ENCODE peak calls at places on chromosomes 2 and 18, in four cellular contexts. One of them, this sample, is unnamed.

GRCh38 chr18:11561293-11561692 is 48.1 kb upstream of the SLC35G4 start:
- DNase-seq in HepG2: no peak
- DNase-seq in SK-N-SH: no peak
- DNase-seq in K562: no peak
- DNase-seq in this sample: no peak

GRCh38 chr2:177693658-177694334 is 301.2 kb downstream of the AGPS start:
- DNase-seq in HepG2: no peak
- DNase-seq in SK-N-SH: no peak
- DNase-seq in K562: peak; percentile 32
- DNase-seq in this sample: no peak

GRCh38 chr2:179049546-179050311 is at the start of gene CCDC141:
- DNase-seq in HepG2: peak; percentile 32
- DNase-seq in SK-N-SH: peak; percentile 23
- DNase-seq in K562: no peak
- DNase-seq in this sample: peak; percentile 37

GRCh38 chr2:175363719-175364118 is 182.2 kb upstream of the ATP5MC3 start:
- DNase-seq in HepG2: no peak
- DNase-seq in SK-N-SH: no peak
- DNase-seq in K562: no peak
- DNase-seq in this sample: no peak

GRCh38 chr2:23436346-23437099 is 51.5 kb downstream of the KLHL29 start:
- DNase-seq in HepG2: no peak
- DNase-seq in SK-N-SH: no peak
- DNase-seq in K562: no peak
- DNase-seq in this sample: no peak

GRCh38 chr2:11930211-11930761 is 183.9 kb downstream of the LPIN1 start:
- DNase-seq in HepG2: no peak
- DNase-seq in SK-N-SH: peak; percentile 32
- DNase-seq in K562: no peak
- DNase-seq in this sample: no peak

GRCh38 chr18:57561728-57562423 is 24.6 kb downstream of the FECH start:
- DNase-seq in HepG2: peak; percentile 47
- DNase-seq in SK-N-SH: peak; percentile 68
- DNase-seq in K562: peak; percentile 63
- DNase-seq in this sample: no peak

GRCh38 chr18:45850021-45850420 is 24.5 kb downstream of the SIGLEC15 start:
- DNase-seq in HepG2: no peak
- DNase-seq in SK-N-SH: no peak
- DNase-seq in K562: no peak
- DNase-seq in this sample: peak; percentile 40

GRCh38 chr2:85763132-85763531 is 9.3 kb downstream of the ATOH8 start:
- DNase-seq in HepG2: no peak
- DNase-seq in SK-N-SH: no peak
- DNase-seq in K562: no peak
- DNase-seq in this sample: no peak

GRCh38 chr2:64963719-64964118 is 25.5 kb upstream of the SLC1A4 start:
- DNase-seq in HepG2: no peak
- DNase-seq in SK-N-SH: no peak
- DNase-seq in K562: no peak
- DNase-seq in this sample: no peak

GRCh38 chr2:121910139-121910538 is 154.7 kb downstream of the TSN start:
- DNase-seq in HepG2: no peak
- DNase-seq in SK-N-SH: no peak
- DNase-seq in K562: no peak
- DNase-seq in this sample: no peak

GRCh38 chr2:201276511-201276910 is 16.2 kb downstream of the CASP8 start:
- DNase-seq in HepG2: no peak
- DNase-seq in SK-N-SH: no peak
- DNase-seq in K562: no peak
- DNase-seq in this sample: no peak

GRCh38 chr2:14081526-14081925 is 551.0 kb upstream of the LRATD1 start:
- DNase-seq in HepG2: no peak
- DNase-seq in SK-N-SH: no peak
- DNase-seq in K562: no peak
- DNase-seq in this sample: no peak

GRCh38 chr18:12520442-12520992 is 112.8 kb downstream of the PRELID3A start:
- DNase-seq in HepG2: no peak
- DNase-seq in SK-N-SH: peak; percentile 37
- DNase-seq in K562: no peak
- DNase-seq in this sample: no peak

DNA sequence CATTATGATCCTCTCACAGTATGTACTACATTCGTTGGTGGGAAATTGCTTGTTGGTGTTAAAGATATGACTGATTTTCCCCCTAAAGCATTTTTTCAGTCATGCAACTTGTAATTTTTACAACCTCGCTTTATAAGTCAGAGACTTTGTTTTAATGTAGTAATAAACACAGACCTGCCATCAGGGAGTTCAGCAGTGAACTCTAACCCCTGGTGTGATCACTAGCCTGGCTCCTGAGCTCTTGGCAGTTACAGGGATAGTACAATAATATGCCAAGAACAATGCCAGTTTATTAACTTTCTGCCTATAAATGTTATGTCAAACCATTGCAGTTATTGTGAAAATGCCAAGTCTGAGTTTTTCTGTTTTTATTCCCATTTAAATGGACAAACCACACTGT is 93.8 kb downstream of the EDAR start:
- DNase-seq in HepG2: no peak
- DNase-seq in SK-N-SH: no peak
- DNase-seq in K562: no peak
- DNase-seq in this sample: no peak
- TF ChIP-seq NFIC in HepG2: no peak
- TF ChIP-seq NFIC in SK-N-SH: no peak
- TF ChIP-seq NFIC in K562: no peak
- TF ChIP-seq NFIC in this sample: no peak

GRCh38 chr18:56233595-56233994 is 404.8 kb downstream of the TXNL1 start:
- DNase-seq in HepG2: no peak
- DNase-seq in SK-N-SH: no peak
- DNase-seq in K562: no peak
- DNase-seq in this sample: no peak
- TF ChIP-seq NFIC in HepG2: no peak
- TF ChIP-seq NFIC in SK-N-SH: peak; percentile 73
- TF ChIP-seq NFIC in K562: no peak
- TF ChIP-seq NFIC in this sample: no peak

GRCh38 chr2:36663851-36664715 is 32.4 kb upstream of the VIT start:
- DNase-seq in HepG2: peak; percentile 81
- DNase-seq in SK-N-SH: peak; percentile 66
- DNase-seq in K562: peak; percentile 43
- DNase-seq in this sample: no peak
- TF ChIP-seq NFIC in HepG2: no peak
- TF ChIP-seq NFIC in SK-N-SH: no peak
- TF ChIP-seq NFIC in K562: no peak
- TF ChIP-seq NFIC in this sample: no peak

GRCh38 chr2:111032721-111033532 is 87.8 kb upstream of the BCL2L11 start:
- DNase-seq in HepG2: peak; percentile 81
- DNase-seq in SK-N-SH: no peak
- DNase-seq in K562: no peak
- DNase-seq in this sample: no peak
- TF ChIP-seq NFIC in HepG2: no peak
- TF ChIP-seq NFIC in SK-N-SH: no peak
- TF ChIP-seq NFIC in K562: no peak
- TF ChIP-seq NFIC in this sample: no peak

DNA sequence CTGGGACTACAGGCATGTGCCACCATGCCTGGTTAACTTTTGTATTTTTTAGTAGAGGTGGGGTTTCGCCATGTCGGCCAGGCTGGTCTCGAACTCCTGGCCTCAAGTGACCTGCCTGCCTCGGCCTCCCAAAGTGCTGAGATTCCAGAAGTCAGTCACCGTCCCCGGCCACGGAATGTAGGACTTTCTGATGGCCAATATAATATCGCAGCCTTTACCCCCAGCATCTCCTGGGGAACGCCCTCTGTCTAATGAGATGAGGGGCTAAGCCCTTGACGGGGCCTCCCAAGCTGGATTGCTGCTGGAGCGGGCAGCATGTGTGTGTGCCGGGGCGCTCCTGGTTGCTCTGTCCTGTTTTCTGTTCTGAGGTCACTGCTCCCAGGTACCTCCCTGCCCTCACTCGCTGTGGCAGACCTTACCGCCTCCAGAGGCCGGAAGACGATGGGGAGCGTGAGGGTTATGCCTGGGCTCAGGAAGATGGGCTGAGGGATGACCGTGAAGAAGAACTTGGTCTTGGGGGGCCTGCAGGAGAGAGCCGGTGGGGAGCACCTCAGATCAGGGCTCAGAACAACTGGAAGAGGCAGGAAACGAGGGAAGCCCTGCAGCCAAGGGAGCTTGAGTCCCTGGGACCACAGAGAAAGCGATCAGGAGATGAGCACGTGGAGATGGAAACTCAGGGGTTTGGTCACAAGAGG is 9.1 kb downstream of the CFAP65 start:
- DNase-seq in HepG2: no peak
- DNase-seq in SK-N-SH: no peak
- DNase-seq in K562: no peak
- DNase-seq in this sample: no peak
- TF ChIP-seq NFIC in HepG2: no peak
- TF ChIP-seq NFIC in SK-N-SH: no peak
- TF ChIP-seq NFIC in K562: no peak
- TF ChIP-seq NFIC in this sample: no peak

GRCh38 chr18:48607049-48607984 is 68.5 kb downstream of the CTIF start:
- DNase-seq in HepG2: peak; percentile 9
- DNase-seq in SK-N-SH: no peak
- DNase-seq in K562: no peak
- DNase-seq in this sample: no peak
- TF ChIP-seq NFIC in HepG2: no peak
- TF ChIP-seq NFIC in SK-N-SH: peak; percentile 91
- TF ChIP-seq NFIC in K562: no peak
- TF ChIP-seq NFIC in this sample: no peak

GRCh38 chr18:53375641-53376040 is 848.8 kb downstream of the MBD2 start:
- DNase-seq in HepG2: no peak
- DNase-seq in SK-N-SH: no peak
- DNase-seq in K562: no peak
- DNase-seq in this sample: no peak

GRCh38 chr18:53382870-53383269 is 841.6 kb downstream of the MBD2 start:
- DNase-seq in HepG2: no peak
- DNase-seq in SK-N-SH: peak; percentile 50
- DNase-seq in K562: no peak
- DNase-seq in this sample: no peak

GRCh38 chr18:53385889-53386288 is 838.6 kb downstream of the MBD2 start:
- DNase-seq in HepG2: no peak
- DNase-seq in SK-N-SH: no peak
- DNase-seq in K562: no peak
- DNase-seq in this sample: no peak

GRCh38 chr18:53380063-53380639 is 844.3 kb downstream of the MBD2 start:
- DNase-seq in HepG2: peak; percentile 7
- DNase-seq in SK-N-SH: peak; percentile 31
- DNase-seq in K562: no peak
- DNase-seq in this sample: peak; percentile 3
- TF ChIP-seq NFIC in HepG2: no peak
- TF ChIP-seq NFIC in SK-N-SH: no peak
- TF ChIP-seq NFIC in K562: no peak
- TF ChIP-seq NFIC in this sample: no peak